ENCODE peak calls at places on chromosomes 1 and 21, in eight cellular contexts. One of them, this sample, is unnamed.

GRCh38 chr1:215636258-215636965 is 69.3 kb downstream of the KCTD3 start:
- DNase-seq in activated CD8-positive, alpha-beta memory T cell treated with anti-CD3 and anti-CD28 coated beads, Interleukin-2, amount 10 ng/mL, durations not matched to agents 7 days and 5 days: no peak
- DNase-seq in fibroblast of pulmonary artery: peak; percentile 53
- DNase-seq in naive thymus-derived CD8-positive, alpha-beta T cell: no peak
- DNase-seq in hypothalamus: no peak
- DNase-seq in ovary: peak; percentile 28
- DNase-seq in mesenchymal stem cell: no peak
- DNase-seq in germinal center: no peak
- DNase-seq in this sample: no peak

GRCh38 chr1:93137604-93138292 is 42.5 kb downstream of the TMED5 start:
- DNase-seq in activated CD8-positive, alpha-beta memory T cell treated with anti-CD3 and anti-CD28 coated beads, Interleukin-2, amount 10 ng/mL, durations not matched to agents 7 days and 5 days: no peak
- DNase-seq in fibroblast of pulmonary artery: no peak
- DNase-seq in naive thymus-derived CD8-positive, alpha-beta T cell: no peak
- DNase-seq in hypothalamus: no peak
- DNase-seq in ovary: no peak
- DNase-seq in mesenchymal stem cell: no peak
- DNase-seq in germinal center: no peak
- DNase-seq in this sample: no peak

GRCh38 chr1:214460304-214460916 is 91.0 kb downstream of the PTPN14 start:
- DNase-seq in activated CD8-positive, alpha-beta memory T cell treated with anti-CD3 and anti-CD28 coated beads, Interleukin-2, amount 10 ng/mL, durations not matched to agents 7 days and 5 days: no peak
- DNase-seq in fibroblast of pulmonary artery: no peak
- DNase-seq in naive thymus-derived CD8-positive, alpha-beta T cell: no peak
- DNase-seq in hypothalamus: no peak
- DNase-seq in ovary: no peak
- DNase-seq in mesenchymal stem cell: peak; percentile 45
- DNase-seq in germinal center: no peak
- DNase-seq in this sample: no peak

GRCh38 chr1:24104854-24105253 is 7.1 kb downstream of the MYOM3 start:
- DNase-seq in activated CD8-positive, alpha-beta memory T cell treated with anti-CD3 and anti-CD28 coated beads, Interleukin-2, amount 10 ng/mL, durations not matched to agents 7 days and 5 days: no peak
- DNase-seq in fibroblast of pulmonary artery: no peak
- DNase-seq in naive thymus-derived CD8-positive, alpha-beta T cell: no peak
- DNase-seq in hypothalamus: no peak
- DNase-seq in ovary: no peak
- DNase-seq in mesenchymal stem cell: no peak
- DNase-seq in germinal center: no peak
- DNase-seq in this sample: no peak

GRCh38 chr1:207997486-207998268 is 86.8 kb upstream of the CD34 start:
- DNase-seq in activated CD8-positive, alpha-beta memory T cell treated with anti-CD3 and anti-CD28 coated beads, Interleukin-2, amount 10 ng/mL, durations not matched to agents 7 days and 5 days: peak; percentile 63
- DNase-seq in fibroblast of pulmonary artery: peak; percentile 86
- DNase-seq in naive thymus-derived CD8-positive, alpha-beta T cell: peak; percentile 31
- DNase-seq in hypothalamus: no peak
- DNase-seq in ovary: peak; percentile 82
- DNase-seq in mesenchymal stem cell: peak; percentile 69
- DNase-seq in germinal center: peak; percentile 56
- DNase-seq in this sample: peak; percentile 61

GRCh38 chr1:76425104-76425842 is 350.7 kb downstream of the ST6GALNAC3 start:
- DNase-seq in activated CD8-positive, alpha-beta memory T cell treated with anti-CD3 and anti-CD28 coated beads, Interleukin-2, amount 10 ng/mL, durations not matched to agents 7 days and 5 days: no peak
- DNase-seq in fibroblast of pulmonary artery: peak; percentile 17
- DNase-seq in naive thymus-derived CD8-positive, alpha-beta T cell: no peak
- DNase-seq in hypothalamus: no peak
- DNase-seq in ovary: no peak
- DNase-seq in mesenchymal stem cell: no peak
- DNase-seq in germinal center: no peak
- DNase-seq in this sample: no peak

GRCh38 chr1:185938396-185938795 is 204.2 kb downstream of the HMCN1 start:
- DNase-seq in activated CD8-positive, alpha-beta memory T cell treated with anti-CD3 and anti-CD28 coated beads, Interleukin-2, amount 10 ng/mL, durations not matched to agents 7 days and 5 days: no peak
- DNase-seq in fibroblast of pulmonary artery: peak; percentile 30
- DNase-seq in naive thymus-derived CD8-positive, alpha-beta T cell: no peak
- DNase-seq in hypothalamus: no peak
- DNase-seq in ovary: no peak
- DNase-seq in mesenchymal stem cell: no peak
- DNase-seq in germinal center: no peak
- DNase-seq in this sample: no peak

GRCh38 chr1:185987611-185988441 is 253.6 kb downstream of the HMCN1 start:
- DNase-seq in activated CD8-positive, alpha-beta memory T cell treated with anti-CD3 and anti-CD28 coated beads, Interleukin-2, amount 10 ng/mL, durations not matched to agents 7 days and 5 days: no peak
- DNase-seq in fibroblast of pulmonary artery: no peak
- DNase-seq in naive thymus-derived CD8-positive, alpha-beta T cell: no peak
- DNase-seq in hypothalamus: no peak
- DNase-seq in ovary: no peak
- DNase-seq in mesenchymal stem cell: no peak
- DNase-seq in germinal center: no peak
- DNase-seq in this sample: no peak

GRCh38 chr1:172893146-172893841 is 157.4 kb downstream of the TNFSF18 start:
- DNase-seq in activated CD8-positive, alpha-beta memory T cell treated with anti-CD3 and anti-CD28 coated beads, Interleukin-2, amount 10 ng/mL, durations not matched to agents 7 days and 5 days: no peak
- DNase-seq in fibroblast of pulmonary artery: peak; percentile 70
- DNase-seq in naive thymus-derived CD8-positive, alpha-beta T cell: no peak
- DNase-seq in hypothalamus: no peak
- DNase-seq in ovary: no peak
- DNase-seq in mesenchymal stem cell: no peak
- DNase-seq in germinal center: no peak
- DNase-seq in this sample: no peak

GRCh38 chr1:231844986-231845502 is 218.5 kb downstream of the DISC1 start:
- DNase-seq in activated CD8-positive, alpha-beta memory T cell treated with anti-CD3 and anti-CD28 coated beads, Interleukin-2, amount 10 ng/mL, durations not matched to agents 7 days and 5 days: peak; percentile 44
- DNase-seq in fibroblast of pulmonary artery: no peak
- DNase-seq in naive thymus-derived CD8-positive, alpha-beta T cell: no peak
- DNase-seq in hypothalamus: no peak
- DNase-seq in ovary: no peak
- DNase-seq in mesenchymal stem cell: peak; percentile 70
- DNase-seq in germinal center: no peak
- DNase-seq in this sample: no peak

GRCh38 chr1:1899266-1899966 is 8.5 kb upstream of the GNB1 start:
- DNase-seq in activated CD8-positive, alpha-beta memory T cell treated with anti-CD3 and anti-CD28 coated beads, Interleukin-2, amount 10 ng/mL, durations not matched to agents 7 days and 5 days: no peak
- DNase-seq in fibroblast of pulmonary artery: no peak
- DNase-seq in naive thymus-derived CD8-positive, alpha-beta T cell: no peak
- DNase-seq in hypothalamus: no peak
- DNase-seq in ovary: no peak
- DNase-seq in mesenchymal stem cell: no peak
- DNase-seq in germinal center: peak; percentile 58
- DNase-seq in this sample: no peak

GRCh38 chr1:173267453-173267945 is 60.4 kb upstream of the TNFSF4 start:
- DNase-seq in activated CD8-positive, alpha-beta memory T cell treated with anti-CD3 and anti-CD28 coated beads, Interleukin-2, amount 10 ng/mL, durations not matched to agents 7 days and 5 days: no peak
- DNase-seq in fibroblast of pulmonary artery: peak; percentile 41
- DNase-seq in naive thymus-derived CD8-positive, alpha-beta T cell: no peak
- DNase-seq in hypothalamus: no peak
- DNase-seq in ovary: no peak
- DNase-seq in mesenchymal stem cell: peak; percentile 54
- DNase-seq in germinal center: no peak
- DNase-seq in this sample: no peak

GRCh38 chr1:42145190-42145716 is 8.0 kb upstream of the GUCA2B start:
- DNase-seq in activated CD8-positive, alpha-beta memory T cell treated with anti-CD3 and anti-CD28 coated beads, Interleukin-2, amount 10 ng/mL, durations not matched to agents 7 days and 5 days: no peak
- DNase-seq in fibroblast of pulmonary artery: no peak
- DNase-seq in naive thymus-derived CD8-positive, alpha-beta T cell: no peak
- DNase-seq in hypothalamus: no peak
- DNase-seq in ovary: no peak
- DNase-seq in mesenchymal stem cell: no peak
- DNase-seq in germinal center: no peak
- DNase-seq in this sample: peak; percentile 37

GRCh38 chr1:60865146-60865545 is 217.2 kb upstream of the NFIA start:
- DNase-seq in activated CD8-positive, alpha-beta memory T cell treated with anti-CD3 and anti-CD28 coated beads, Interleukin-2, amount 10 ng/mL, durations not matched to agents 7 days and 5 days: no peak
- DNase-seq in fibroblast of pulmonary artery: no peak
- DNase-seq in naive thymus-derived CD8-positive, alpha-beta T cell: no peak
- DNase-seq in hypothalamus: no peak
- DNase-seq in ovary: no peak
- DNase-seq in mesenchymal stem cell: no peak
- DNase-seq in germinal center: no peak
- DNase-seq in this sample: no peak

GRCh38 chr1:6473974-6474814 is 8.2 kb upstream of the TNFRSF25 start:
- DNase-seq in activated CD8-positive, alpha-beta memory T cell treated with anti-CD3 and anti-CD28 coated beads, Interleukin-2, amount 10 ng/mL, durations not matched to agents 7 days and 5 days: no peak
- DNase-seq in fibroblast of pulmonary artery: no peak
- DNase-seq in naive thymus-derived CD8-positive, alpha-beta T cell: no peak
- DNase-seq in hypothalamus: no peak
- DNase-seq in ovary: no peak
- DNase-seq in mesenchymal stem cell: no peak
- DNase-seq in germinal center: no peak
- DNase-seq in this sample: no peak

GRCh38 chr1:223487514-223488259 is 94.5 kb downstream of the CCDC185 start:
- DNase-seq in activated CD8-positive, alpha-beta memory T cell treated with anti-CD3 and anti-CD28 coated beads, Interleukin-2, amount 10 ng/mL, durations not matched to agents 7 days and 5 days: no peak
- DNase-seq in fibroblast of pulmonary artery: no peak
- DNase-seq in naive thymus-derived CD8-positive, alpha-beta T cell: no peak
- DNase-seq in hypothalamus: no peak
- DNase-seq in ovary: no peak
- DNase-seq in mesenchymal stem cell: no peak
- DNase-seq in germinal center: no peak
- DNase-seq in this sample: no peak

GRCh38 chr21:38645282-38645681 is 147.0 kb upstream of the ERG start:
- DNase-seq in activated CD8-positive, alpha-beta memory T cell treated with anti-CD3 and anti-CD28 coated beads, Interleukin-2, amount 10 ng/mL, durations not matched to agents 7 days and 5 days: no peak
- DNase-seq in fibroblast of pulmonary artery: peak; percentile 36
- DNase-seq in naive thymus-derived CD8-positive, alpha-beta T cell: no peak
- DNase-seq in hypothalamus: no peak
- DNase-seq in ovary: no peak
- DNase-seq in mesenchymal stem cell: peak; percentile 46
- DNase-seq in germinal center: no peak
- DNase-seq in this sample: no peak

This sample was measured in vagina.